ENCODE peak calls at places on chromosomes 1 and 21, in eight cellular contexts. Z, S, H, D, O, E, B and W are unnamed samples. For H4K20me1, the result is how much of the 10 kb centered on the place peaks cover.

GRCh38 chr1:109490029-109490933 is 3.6 kb upstream of the CYB561D1 start:
- DNase-seq in O (peak), Z (peak), E (peak), B (peak), S (peak), D (peak), H (peak), W (peak)

GRCh38 chr21:37915941-37916794 is at the start of gene KCNJ6:
- DNase-seq in B (peak), O (peak), E (peak), D (peak), H (peak), Z (peak), S (peak), W (no peak)

GRCh38 chr1:212366901-212367300 is 47.8 kb downstream of the PACC1 start:
- DNase-seq in E (peak), Z (peak), S (no peak), B (no peak), O (no peak), D (peak), H (no peak), W (peak)

GRCh38 chr1:231315887-231316286 is 21.8 kb downstream of the EXOC8 start:
- DNase-seq in H (peak), D (peak), S (peak), B (peak), E (peak), Z (peak), O (peak), W (peak)

GRCh38 chr1:178964469-178965330 is 61.0 kb upstream of the FAM20B start:
- DNase-seq in Z (no peak), H (no peak), E (no peak), O (no peak), S (no peak), D (no peak), B (no peak), W (no peak)

GRCh38 chr1:93051961-93052360 is 27.1 kb upstream of the MTF2 start:
- DNase-seq in H (no peak), E (peak), D (no peak), S (no peak), Z (no peak), B (no peak), O (no peak), W (peak)

GRCh38 chr1:46210561-46210960 is 7.4 kb downstream of the LURAP1 start:
- DNase-seq in H (no peak), B (no peak), D (no peak), S (no peak), O (no peak), E (no peak), Z (no peak), W (no peak)

GRCh38 chr1:3053366-3053980 is 15.5 kb upstream of the PRDM16 start:
- DNase-seq in B (no peak), O (no peak), D (no peak), S (peak), Z (no peak), H (no peak), E (no peak), W (no peak)

DNA sequence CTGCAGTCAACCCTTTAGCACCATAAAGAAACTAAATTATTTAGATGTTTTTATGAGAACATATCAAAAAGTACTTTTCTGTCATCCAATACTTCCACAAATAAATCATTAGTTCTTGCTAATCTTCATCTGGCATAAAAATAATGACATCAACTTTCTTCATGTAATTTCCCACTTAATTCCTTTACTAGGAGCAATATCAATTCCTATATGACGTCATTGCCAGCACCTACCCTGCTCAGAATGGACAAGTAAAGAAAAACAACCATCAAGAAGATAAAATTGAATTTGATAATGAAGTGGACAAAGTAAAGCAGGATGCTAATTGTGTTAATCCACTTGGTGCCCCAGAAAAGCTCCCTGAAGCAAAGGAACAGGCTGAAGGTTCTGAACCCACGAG is 116.9 kb downstream of the PTPRC start:
- DNase-seq in E (no peak), S (no peak), B (no peak), Z (no peak), D (no peak), H (no peak), O (no peak), W (no peak)
- H4K20me1 ChIP-seq in E (under half), S (under half), B (under half), Z (under half), D (under half), H (under half), O (under half), W (under half)

GRCh38 chr1:170893655-170894297 is 41.6 kb upstream of the MROH9 start:
- DNase-seq in O (peak), S (no peak), Z (no peak), E (peak), H (no peak), D (no peak), B (no peak), W (no peak)
- H3K9ac ChIP-seq in O (no peak), S (no peak), Z (no peak), E (no peak), H (peak), D (no peak), B (no peak), W (no peak)

DNA sequence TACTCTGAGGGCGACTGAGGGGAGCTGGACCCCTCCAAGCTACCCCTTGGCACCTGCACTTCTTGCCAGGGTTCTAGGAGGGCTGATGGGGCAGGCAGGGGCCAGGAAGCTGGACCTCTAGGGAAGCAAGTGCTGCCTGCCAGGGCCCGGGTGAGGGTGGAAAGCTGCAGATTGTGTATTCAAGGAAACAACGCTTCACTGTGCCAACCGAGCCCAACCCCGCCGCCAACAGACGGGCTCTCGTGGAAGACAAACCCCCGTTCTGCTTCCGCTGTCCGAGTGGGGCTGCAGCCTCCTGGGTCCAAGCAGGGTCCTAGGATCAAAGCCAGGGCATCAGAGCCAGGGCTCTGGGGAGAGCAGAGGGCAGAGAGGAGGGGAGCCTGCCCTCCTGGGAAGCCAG is 3.2 kb downstream of the EFHD2 start:
- DNase-seq in D (no peak), B (peak), O (no peak), S (no peak), E (no peak), H (no peak), Z (no peak), W (no peak)
- H4K20me1 ChIP-seq in D (under half), B (under half), O (under half), S (under half), E (under half), H (under half), Z (under half), W (under half)

DNA sequence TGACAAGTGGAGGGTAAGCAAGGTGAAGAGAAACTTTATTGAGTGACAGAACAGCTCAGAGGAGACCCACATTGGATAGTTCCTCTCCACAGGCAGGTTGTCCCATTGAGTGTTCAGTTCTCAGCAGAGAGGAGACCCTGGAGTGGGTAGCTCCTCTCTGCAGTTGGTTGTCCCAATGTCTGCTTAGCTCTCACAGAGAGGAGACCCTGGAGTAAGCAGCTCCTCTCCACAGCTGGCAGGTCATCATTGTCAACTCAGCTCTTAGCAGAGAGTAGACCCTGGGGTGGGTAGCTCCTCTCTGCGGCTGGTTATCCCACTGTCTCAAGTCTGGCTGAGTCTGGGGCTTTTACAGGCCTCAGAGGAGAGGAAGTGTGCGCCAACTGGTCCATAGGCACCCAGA is 6.0 kb upstream of the CHD1L start:
- DNase-seq in H (no peak), O (no peak), D (no peak), B (no peak), S (no peak), Z (no peak), E (no peak), W (no peak)
- H3K9ac ChIP-seq in H (no peak), O (no peak), D (no peak), B (no peak), S (no peak), Z (no peak), E (no peak), W (no peak)